ENCODE peak calls at places on chromosomes 4 and X, in seven cellular contexts. B is ovary; T is MM.1S; V is heart left ventricle; S is CD4-positive, alpha-beta T cell; K is fibroblast of lung; F is naive thymus-derived CD4-positive, alpha-beta T cell. W is an unnamed sample.
A peak's percentile ranks its signal among the peaks of the same experiment; 100 is the strongest.

GRCh38 chr4:145012841-145013240 is 85.2 kb downstream of the ANAPC10 start:
- DNase-seq in F (no peak), K (peak; percentile 49), V (no peak), T (no peak), S (no peak), B (no peak), W (no peak)

GRCh38 chr4:98976716-98977115 is 18.8 kb upstream of the METAP1 start:
- DNase-seq in F (no peak), V (no peak), S (no peak), K (no peak), B (no peak), T (no peak), W (no peak)

GRCh38 chrX:123201720-123202119 is 17.6 kb downstream of the GRIA3 start:
- DNase-seq in S (no peak), T (no peak), K (no peak), F (no peak), B (no peak), V (no peak), W (no peak)

GRCh38 chr4:169064281-169064680 is 54.2 kb upstream of the CBR4 start:
- DNase-seq in T (no peak), S (no peak), F (no peak), K (peak; percentile 12), B (no peak), V (no peak), W (no peak)

GRCh38 chr4:117422272-117422671 is 336.9 kb upstream of the TRAM1L1 start:
- DNase-seq in K (no peak), F (no peak), V (no peak), B (no peak), S (no peak), T (no peak), W (no peak)

GRCh38 chr4:13178621-13179020 is 305.5 kb downstream of the RAB28 start:
- DNase-seq in B (no peak), V (no peak), K (no peak), F (no peak), T (no peak), S (no peak), W (no peak)

GRCh38 chr4:149549911-149550310 is 265.7 kb downstream of the IQCM start:
- DNase-seq in T (no peak), V (no peak), K (peak; percentile 15), S (no peak), F (no peak), B (no peak), W (no peak)

GRCh38 chr4:173482330-173482931 is 47.6 kb downstream of the HAND2 start:
- DNase-seq in B (no peak), T (no peak), F (no peak), K (no peak), S (no peak), V (no peak), W (no peak)

GRCh38 chr4:160159457-160159856 is 1056.6 kb downstream of the RAPGEF2 start:
- DNase-seq in S (no peak), T (no peak), K (no peak), V (peak; percentile 47), B (no peak), F (no peak), W (no peak)

GRCh38 chr4:176999943-177000543 is 207.3 kb upstream of the VEGFC start:
- DNase-seq in T (no peak), F (no peak), K (no peak), B (no peak), S (no peak), V (no peak), W (no peak)

GRCh38 chr4:14644568-14645282 is 357.6 kb upstream of the CPEB2 start:
- DNase-seq in T (no peak), V (no peak), K (no peak), B (no peak), S (no peak), F (no peak), W (peak; percentile 41)

GRCh38 chr4:29853843-29854242 is 866.3 kb upstream of the PCDH7 start:
- DNase-seq in F (no peak), V (no peak), S (no peak), B (no peak), K (no peak), T (no peak), W (no peak)

GRCh38 chr4:24473309-24473721 is 111.0 kb downstream of the DHX15 start:
- DNase-seq in V (no peak), F (no peak), K (peak; percentile 63), T (peak; percentile 58), B (peak; percentile 29), S (no peak), W (peak; percentile 29)

GRCh38 chr4:17781072-17781830 is at the start of gene FAM184B:
- DNase-seq in V (no peak), S (no peak), T (no peak), F (no peak), K (no peak), B (no peak), W (no peak)

GRCh38 chr4:182901337-182901736 is 15.8 kb downstream of the DCTD start:
- DNase-seq in T (no peak), F (no peak), S (no peak), B (no peak), V (no peak), K (no peak), W (no peak)

GRCh38 chrX:70481424-70481823 is 36.8 kb downstream of the DLG3 start:
- DNase-seq in T (no peak), B (no peak), S (no peak), V (no peak), K (no peak), F (no peak), W (no peak)

GRCh38 chr4:30402276-30402675 is 317.9 kb upstream of the PCDH7 start:
- DNase-seq in B (no peak), K (peak; percentile 83), V (no peak), F (no peak), T (no peak), S (no peak), W (no peak)

GRCh38 chr4:110475881-110476818 is at the start of gene ENPEP:
- DNase-seq in T (no peak), F (no peak), K (peak; percentile 64), S (no peak), V (no peak), B (no peak), W (peak; percentile 17)

GRCh38 chr4:7166981-7167700 is 25.2 kb upstream of the SORCS2 start:
- DNase-seq in V (no peak), F (no peak), K (no peak), B (no peak), S (no peak), T (no peak), W (no peak)

GRCh38 chr4:77819836-77820679 is 890 bp upstream of the CNOT6L start:
- DNase-seq in S (peak; percentile 94), K (peak; percentile 83), V (peak; percentile 96), B (peak; percentile 91), F (peak; percentile 98), T (peak; percentile 96), W (peak; percentile 94)

GRCh38 chrX:109533631-109534030 is 3.0 kb upstream of the NXT2 start:
- DNase-seq in K (peak; percentile 33), T (no peak), B (no peak), V (no peak), F (no peak), S (no peak), W (peak; percentile 46)

GRCh38 chr4:1400861-1401408 is 5.3 kb downstream of the NKX1-1 start:
- DNase-seq in K (no peak), S (no peak), V (peak; percentile 32), F (no peak), B (no peak), T (no peak), W (no peak)

GRCh38 chr4:56468097-56468422 is 643 bp downstream of the SRP72 start:
- DNase-seq in T (peak; percentile 56), B (no peak), F (no peak), S (peak; percentile 7), K (peak; percentile 37), V (no peak), W (peak; percentile 50)
- H3K27ac ChIP-seq in T (peak overlapping the region; percentile 73), B (peak overlapping the region; percentile 83), F (peak overlapping the region; percentile 90), S (peak overlapping the region; percentile 84), K (peak overlapping the region; percentile 93), V (no peak overlapping the region), W (peak overlapping the region; percentile 73)

DNA sequence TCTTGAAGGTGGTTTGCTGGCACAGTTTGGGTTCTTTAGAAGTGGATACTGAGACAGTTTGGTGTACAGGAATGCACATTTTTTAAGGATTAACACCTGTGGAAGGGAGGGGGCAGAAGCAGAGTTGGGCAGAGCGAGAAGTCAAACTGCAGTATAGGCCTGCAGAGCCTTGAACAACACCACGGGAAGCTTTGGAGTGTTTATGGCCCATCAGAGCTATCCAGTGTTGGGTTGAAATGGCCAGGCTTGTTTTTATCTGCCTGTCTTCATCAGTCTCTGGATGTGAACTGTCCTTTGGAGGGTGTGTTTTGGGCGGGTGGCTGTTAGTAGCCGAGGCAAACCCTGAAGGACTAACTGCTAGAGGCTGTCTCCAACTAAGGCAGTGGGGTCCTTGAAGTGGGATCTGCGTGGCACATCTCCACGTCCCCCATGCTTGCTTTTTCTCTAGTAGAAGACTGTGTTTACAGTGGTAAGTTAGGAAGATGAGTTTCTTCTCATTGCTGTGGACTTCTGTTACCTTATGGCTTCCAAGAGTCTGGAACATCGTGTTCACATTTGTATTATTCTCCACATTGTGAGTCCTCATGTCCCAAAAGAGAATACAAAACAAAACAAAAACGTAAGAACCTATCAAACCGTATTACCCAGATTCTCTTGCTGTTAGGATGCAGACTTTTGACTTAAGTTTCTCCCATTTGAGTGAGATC is 41.0 kb downstream of the TMEM131L start:
- DNase-seq in T (no peak), V (no peak), F (no peak), B (no peak), K (no peak), S (no peak), W (no peak)
- H3K27ac ChIP-seq in T (no peak overlapping the region), V (no peak overlapping the region), F (peak overlapping the region; percentile 14), B (no peak overlapping the region), K (no peak overlapping the region), S (no peak overlapping the region), W (peak overlapping the region; percentile 38)

GRCh38 chrX:114930227-114930626 is 87.2 kb downstream of the IL13RA2 start:
- DNase-seq in B (no peak), K (no peak), V (no peak), S (no peak), T (no peak), F (no peak), W (no peak)
- H3K27ac ChIP-seq in B (no peak overlapping the region), K (no peak overlapping the region), V (no peak overlapping the region), S (no peak overlapping the region), T (no peak overlapping the region), F (no peak overlapping the region), W (no peak overlapping the region)

DNA sequence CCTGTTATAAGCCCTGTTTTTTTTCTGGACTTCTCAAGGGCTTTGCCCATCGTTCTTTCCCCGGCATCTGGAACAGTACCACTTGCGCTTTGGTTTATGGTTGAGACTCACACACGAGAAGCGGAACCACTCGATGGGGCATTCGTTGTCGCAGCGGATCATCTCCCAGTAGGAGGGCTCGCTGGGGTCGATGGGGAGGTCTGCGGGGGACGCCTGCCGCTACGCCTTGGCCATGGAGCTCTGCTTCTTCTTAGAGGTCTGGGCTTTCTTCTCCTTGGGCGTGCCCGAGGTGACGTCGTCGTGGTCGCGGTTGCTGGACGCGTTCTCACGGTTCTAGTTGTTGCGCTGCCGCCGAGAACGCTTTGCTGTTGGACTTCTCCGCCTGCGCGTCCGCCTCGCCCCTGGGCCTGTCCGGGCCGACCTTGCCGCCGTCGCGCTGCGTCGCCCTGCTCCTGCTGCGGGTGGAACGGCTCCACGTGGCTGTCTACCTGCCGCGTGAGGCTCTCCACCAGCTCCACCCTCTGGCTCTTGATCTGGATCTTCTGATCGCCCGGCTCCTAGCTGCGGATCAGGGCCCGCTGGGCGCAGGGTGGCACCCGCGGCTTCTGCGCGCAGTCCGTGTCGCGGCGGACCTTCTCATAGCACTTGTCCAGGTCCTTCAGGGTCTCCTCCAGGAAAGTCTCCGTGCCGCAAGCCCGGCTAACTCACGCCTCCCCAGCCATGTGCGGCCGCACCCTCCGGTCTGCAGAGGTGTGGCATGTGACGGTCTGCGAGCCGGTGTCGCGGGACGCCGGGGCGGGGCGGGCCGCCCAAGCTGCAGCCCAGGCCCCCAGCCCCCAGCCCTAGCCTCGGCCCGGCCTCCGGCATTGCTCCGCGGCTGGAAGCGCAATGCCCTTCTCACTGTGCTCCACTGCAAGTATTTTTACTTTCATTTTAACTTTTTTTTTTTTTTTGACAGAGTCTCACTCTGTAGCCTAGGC is 40.5 kb upstream of the OGT start:
- DNase-seq in V (peak; percentile 77), S (peak; percentile 31), F (peak; percentile 32), T (peak; percentile 30), B (peak; percentile 46), K (peak; percentile 41), W (peak; percentile 36)
- H3K27ac ChIP-seq in V (no peak overlapping the region), S (no peak overlapping the region), F (peak overlapping the region; percentile 55), T (no peak overlapping the region), B (no peak overlapping the region), K (no peak overlapping the region), W (no peak overlapping the region)